ENCODE peak calls at places on chromosomes 3 and 15, in eight cellular contexts. D is Peyer's patch; T is activated T-helper 1 cell treated with anti-CD3 and anti-CD28 coated beads, Interleukin-12 subunit alpha, Interleukin-12 subunit beta, Interleukin-2, Interleukin-4 antibody, amounts not matched to agents 30 ng/mL and 10 ng/mL and 1 ng/mL, durations not matched to agents 14 hours and 24 hours and 36 hours; V is adrenal gland; G is progenitor cell of endocrine pancreas; F is tibial artery; J is stimulated activated CD4-positive, alpha-beta T cell treated with anti-CD3 and anti-CD28 coated beads, Interleukin-4, amount 100 ng/mL, for 4 hours; X is germinal center. S is an unnamed sample.

GRCh38 chr3:134483195-134483890 is 2.4 kb downstream of the ANAPC13 start:
- DNase-seq in D (no peak), T (no peak), V (no peak), G (no peak), F (no peak), J (no peak), X (no peak), S (no peak)

GRCh38 chr3:172129868-172130751 is 90.7 kb downstream of the FNDC3B start:
- DNase-seq in D (peak; percentile 81), T (no peak), V (peak; percentile 98), G (no peak), F (peak; percentile 97), J (peak; percentile 56), X (no peak), S (peak; percentile 98)

GRCh38 chr15:75809986-75810750 is 33.1 kb upstream of the UBE2Q2 start:
- DNase-seq in D (no peak), T (no peak), V (peak; percentile 52), G (no peak), F (no peak), J (no peak), X (no peak), S (no peak)

GRCh38 chr15:29046281-29046810 is 160.6 kb downstream of the APBA2 start:
- DNase-seq in D (no peak), T (no peak), V (no peak), G (no peak), F (no peak), J (no peak), X (no peak), S (peak; percentile 52)

GRCh38 chr3:60424942-60425341 is 826.3 kb downstream of the FHIT start:
- DNase-seq in D (no peak), T (no peak), V (no peak), G (no peak), F (no peak), J (no peak), X (no peak), S (no peak)

GRCh38 chr3:156812521-156813335 is 13.4 kb upstream of the LEKR1 start:
- DNase-seq in D (no peak), T (peak; percentile 16), V (no peak), G (no peak), F (no peak), J (no peak), X (no peak), S (no peak)

GRCh38 chr3:58973796-58974195 is 76.0 kb downstream of the CFAP20DC start:
- DNase-seq in D (no peak), T (no peak), V (peak; percentile 56), G (no peak), F (no peak), J (no peak), X (no peak), S (no peak)

GRCh38 chr15:72196409-72197044 is 1.1 kb downstream of the GRAMD2A start:
- DNase-seq in D (no peak), T (no peak), V (no peak), G (no peak), F (no peak), J (no peak), X (no peak), S (peak; percentile 73)

GRCh38 chr15:101368086-101368780 is 73.2 kb upstream of the SNRPA1 start:
- DNase-seq in D (no peak), T (no peak), V (peak; percentile 59), G (no peak), F (no peak), J (no peak), X (no peak), S (peak; percentile 57)

GRCh38 chr15:64426845-64427465 is 33.4 kb upstream of the ZNF609 start:
- DNase-seq in D (no peak), T (no peak), V (peak; percentile 14), G (no peak), F (no peak), J (no peak), X (no peak), S (no peak)

GRCh38 chr15:31964586-31965307 is 65.6 kb upstream of the CHRNA7 start:
- DNase-seq in D (no peak), T (no peak), V (no peak), G (no peak), F (no peak), J (no peak), X (no peak), S (no peak)

GRCh38 chr15:60399931-60400330 is 2.1 kb upstream of the ANXA2 start:
- DNase-seq in D (no peak), T (no peak), V (no peak), G (no peak), F (no peak), J (no peak), X (no peak), S (no peak)

GRCh38 chr3:195711813-195712534 is 8.8 kb upstream of the MUC20 start:
- DNase-seq in D (peak; percentile 46), T (no peak), V (no peak), G (no peak), F (no peak), J (no peak), X (no peak), S (no peak)

GRCh38 chr3:129054605-129055104 is 5.9 kb upstream of the GP9 start:
- DNase-seq in D (no peak), T (no peak), V (no peak), G (no peak), F (no peak), J (no peak), X (no peak), S (no peak)

GRCh38 chr3:153293222-153293621 is 131.2 kb downstream of the RAP2B start:
- DNase-seq in D (no peak), T (no peak), V (no peak), G (no peak), F (no peak), J (no peak), X (no peak), S (no peak)

GRCh38 chr15:42890161-42890913 is 30.2 kb downstream of the TTBK2 start:
- DNase-seq in D (no peak), T (no peak), V (peak; percentile 53), G (no peak), F (no peak), J (no peak), X (no peak), S (no peak)

GRCh38 chr3:126284258-126284904 is 72.8 kb downstream of the KLF15 start:
- DNase-seq in D (no peak), T (no peak), V (no peak), G (no peak), F (peak; percentile 25), J (no peak), X (no peak), S (no peak)

GRCh38 chr3:8421267-8421666 is 80.4 kb upstream of the LMCD1 start:
- DNase-seq in D (no peak), T (no peak), V (no peak), G (no peak), F (no peak), J (no peak), X (no peak), S (no peak)

GRCh38 chr3:120059081-120059864 is 35.0 kb downstream of the GSK3B start:
- DNase-seq in D (no peak), T (no peak), V (no peak), G (no peak), F (no peak), J (no peak), X (no peak), S (no peak)

GRCh38 chr15:66482539-66482938 is 15.0 kb downstream of the SNAPC5 start:
- DNase-seq in D (no peak), T (no peak), V (no peak), G (no peak), F (no peak), J (no peak), X (no peak), S (no peak)

GRCh38 chr15:48748535-48748934 is 62.3 kb downstream of the CEP152 start:
- DNase-seq in D (no peak), T (no peak), V (no peak), G (no peak), F (no peak), J (no peak), X (no peak), S (no peak)